ENCODE peak calls at places on chromosomes 7 and 10, in nine cellular contexts. W is GM12892; Z is A172; C is BJ; L is progenitor cell of endocrine pancreas; I is stimulated activated naive CD4-positive, alpha-beta T cell; P is AG04450; E is GM19239; Y is HepG2. N is an unnamed sample.

GRCh38 chr10:112650588-112651030 is 203.6 kb downstream of the VTI1A start:
- DNase-seq in W (no peak), Z (no peak), C (no peak), L (no peak), I (no peak), P (no peak), E (no peak), Y (no peak), N (no peak)

GRCh38 chr10:58963723-58964124 is 212.7 kb upstream of the PHYHIPL start:
- DNase-seq in W (no peak), Z (no peak), C (no peak), L (no peak), I (no peak), P (no peak), E (no peak), Y (peak; percentile 90), N (no peak)

GRCh38 chr10:114024876-114025609 is 18.6 kb upstream of the ADRB1 start:
- DNase-seq in W (peak; percentile 25), Z (peak; percentile 71), C (no peak), L (no peak), I (peak; percentile 7), P (no peak), E (peak; percentile 39), Y (no peak), N (no peak)

GRCh38 chr7:106222545-106222944 is 62.2 kb downstream of the NAMPT start:
- DNase-seq in W (no peak), Z (no peak), C (no peak), L (no peak), I (no peak), P (no peak), E (no peak), Y (no peak), N (no peak)

GRCh38 chr7:115271332-115272235 is 349.7 kb downstream of the MDFIC start:
- DNase-seq in W (no peak), Z (peak; percentile 12), C (no peak), L (no peak), I (no peak), P (peak; percentile 47), E (no peak), Y (no peak), N (peak; percentile 31)

GRCh38 chr7:66699998-66700397 is 40.5 kb upstream of the RABGEF1 start:
- DNase-seq in W (no peak), Z (no peak), C (no peak), L (no peak), I (no peak), P (no peak), E (no peak), Y (no peak), N (no peak)

GRCh38 chr7:112205348-112206237 is 606 bp downstream of the DOCK4 start:
- DNase-seq in W (peak; percentile 17), Z (peak; percentile 18), C (no peak), L (peak; percentile 46), I (no peak), P (peak; percentile 33), E (no peak), Y (peak; percentile 48), N (peak; percentile 81)

GRCh38 chr7:24175603-24176002 is 108.4 kb upstream of the NPY start:
- DNase-seq in W (no peak), Z (no peak), C (no peak), L (no peak), I (no peak), P (no peak), E (no peak), Y (no peak), N (no peak)

GRCh38 chr7:8149222-8149621 is 112.7 kb downstream of the ICA1 start:
- DNase-seq in W (no peak), Z (no peak), C (no peak), L (no peak), I (no peak), P (no peak), E (no peak), Y (no peak), N (no peak)

GRCh38 chr7:135232087-135232486 is 1.6 kb upstream of the STRA8 start:
- DNase-seq in W (no peak), Z (no peak), C (no peak), L (no peak), I (no peak), P (no peak), E (no peak), Y (no peak), N (no peak)

GRCh38 chr7:100011516-100011915 is 3.9 kb upstream of the ZKSCAN1 start:
- DNase-seq in W (no peak), Z (no peak), C (no peak), L (no peak), I (no peak), P (no peak), E (no peak), Y (no peak), N (no peak)

GRCh38 chr10:21985541-21985940 is 18.0 kb downstream of the DNAJC1 start:
- DNase-seq in W (no peak), Z (no peak), C (no peak), L (no peak), I (no peak), P (no peak), E (no peak), Y (no peak), N (no peak)

GRCh38 chr10:11270135-11270857 is 252.6 kb downstream of the CELF2 start:
- DNase-seq in W (peak; percentile 50), Z (peak; percentile 47), C (no peak), L (peak; percentile 80), I (peak; percentile 8), P (peak; percentile 27), E (peak; percentile 45), Y (peak; percentile 61), N (peak; percentile 67)

GRCh38 chr10:104711167-104711765 is 70.2 kb downstream of the SORCS3 start:
- DNase-seq in W (no peak), Z (no peak), C (no peak), L (no peak), I (no peak), P (no peak), E (no peak), Y (no peak), N (no peak)

GRCh38 chr7:42910306-42910705 is 1.6 kb downstream of the C7orf25 start:
- DNase-seq in W (no peak), Z (no peak), C (no peak), L (no peak), I (no peak), P (no peak), E (no peak), Y (no peak), N (no peak)

GRCh38 chr7:27709137-27710075 is 30.6 kb upstream of the TAX1BP1 start:
- DNase-seq in W (no peak), Z (peak; percentile 62), C (peak; percentile 50), L (no peak), I (no peak), P (peak; percentile 23), E (no peak), Y (no peak), N (peak; percentile 49)

GRCh38 chr10:94632954-94633353 is 50.6 kb upstream of the CYP2C18 start:
- DNase-seq in W (no peak), Z (no peak), C (no peak), L (no peak), I (no peak), P (no peak), E (no peak), Y (no peak), N (no peak)

GRCh38 chr7:106823631-106824030 is 41.5 kb upstream of the PIK3CG start:
- DNase-seq in W (no peak), Z (peak; percentile 27), C (no peak), L (no peak), I (no peak), P (no peak), E (no peak), Y (peak; percentile 30), N (peak; percentile 61)

GRCh38 chr10:71801357-71801756 is 28.0 kb upstream of the VSIR start:
- DNase-seq in W (no peak), Z (no peak), C (no peak), L (no peak), I (no peak), P (no peak), E (peak; percentile 64), Y (no peak), N (no peak)

GRCh38 chr10:17836917-17837316 is 27.8 kb downstream of the MRC1 start:
- DNase-seq in W (no peak), Z (peak; percentile 96), C (no peak), L (peak; percentile 11), I (no peak), P (peak; percentile 2), E (no peak), Y (peak; percentile 5), N (peak; percentile 69)

GRCh38 chr7:33671521-33672262 is 233.6 kb upstream of the BMPER start:
- DNase-seq in W (no peak), Z (no peak), C (no peak), L (no peak), I (no peak), P (no peak), E (no peak), Y (no peak), N (no peak)

GRCh38 chr10:82438277-82438676 is 563.3 kb downstream of the NRG3 start:
- DNase-seq in W (no peak), Z (no peak), C (no peak), L (no peak), I (no peak), P (no peak), E (no peak), Y (no peak), N (no peak)

GRCh38 chr10:4426866-4427265 is 399.1 kb upstream of the AKR1E2 start:
- DNase-seq in W (no peak), Z (no peak), C (no peak), L (no peak), I (no peak), P (no peak), E (no peak), Y (no peak), N (no peak)

GRCh38 chr10:68342909-68343516 is 10.3 kb upstream of the PBLD start:
- DNase-seq in W (no peak), Z (no peak), C (no peak), L (no peak), I (no peak), P (no peak), E (no peak), Y (no peak), N (no peak)

GRCh38 chr10:2978111-2978510 is 89.2 kb upstream of the PFKP start:
- DNase-seq in W (no peak), Z (peak; percentile 66), C (no peak), L (no peak), I (no peak), P (no peak), E (peak; percentile 33), Y (peak; percentile 56), N (peak; percentile 43)

GRCh38 chr10:18400201-18400910 is 251.0 kb downstream of the NSUN6 start:
- DNase-seq in W (no peak), Z (no peak), C (no peak), L (no peak), I (no peak), P (no peak), E (no peak), Y (peak; percentile 5), N (peak; percentile 13)

GRCh38 chr10:97261188-97261587 is 31.2 kb downstream of the ARHGAP19 start:
- DNase-seq in W (no peak), Z (no peak), C (no peak), L (no peak), I (no peak), P (no peak), E (no peak), Y (no peak), N (no peak)

N was measured in Daoy.